ENCODE peak calls at places on chromosome 9, in six cellular contexts. O, R, X, W, V and T are unnamed samples.

GRCh38 chr9:74431467-74431866 is 65.7 kb upstream of the RORB start:
- DNase-seq in W (no peak), X (no peak), R (no peak), V (no peak), O (no peak), T (no peak)

GRCh38 chr9:21585756-21586752 is 103.9 kb upstream of the IFNE start:
- DNase-seq in W (no peak), O (no peak), V (no peak), R (no peak), X (no peak), T (no peak)

GRCh38 chr9:97577051-97577450 is 56.1 kb downstream of the TSTD2 start:
- DNase-seq in W (no peak), O (no peak), R (no peak), V (no peak), X (no peak), T (no peak)

GRCh38 chr9:109141375-109141774 is 21.6 kb upstream of the TMEM245 start:
- DNase-seq in O (no peak), W (no peak), R (no peak), V (no peak), X (no peak), T (no peak)

GRCh38 chr9:98290411-98290810 is 35.0 kb upstream of the TBC1D2 start:
- DNase-seq in R (no peak), W (no peak), O (no peak), X (no peak), V (no peak), T (no peak)

GRCh38 chr9:84839538-84839937 is 170.0 kb downstream of the NTRK2 start:
- DNase-seq in X (no peak), R (no peak), O (no peak), V (no peak), W (no peak), T (no peak)

GRCh38 chr9:101226803-101227202 is 158.0 kb downstream of the BAAT start:
- DNase-seq in O (peak; percentile 55), X (no peak), R (no peak), V (peak; percentile 16), W (no peak), T (no peak)

GRCh38 chr9:122131401-122131921 is 28.1 kb downstream of the NDUFA8 start:
- DNase-seq in R (no peak), O (no peak), V (no peak), X (peak; percentile 81), W (no peak), T (no peak)

GRCh38 chr9:120612218-120612617 is 32.3 kb upstream of the CDK5RAP2 start:
- DNase-seq in O (no peak), X (no peak), R (no peak), W (no peak), V (peak; percentile 13), T (no peak)

GRCh38 chr9:77763566-77763965 is 115.4 kb upstream of the GNA14 start:
- DNase-seq in R (no peak), V (no peak), O (peak; percentile 82), W (no peak), X (no peak), T (no peak)

GRCh38 chr9:104961238-104961637 is 33.3 kb upstream of the ABCA1 start:
- DNase-seq in R (peak; percentile 2), W (peak; percentile 4), O (peak; percentile 72), V (peak; percentile 69), X (peak; percentile 54), T (peak; percentile 9)

GRCh38 chr9:33289501-33289900 is 815 bp upstream of the NFX1 start:
- DNase-seq in V (no peak), X (no peak), W (peak; percentile 28), O (no peak), R (no peak), T (no peak)

GRCh38 chr9:82893549-82893948 is 169.4 kb downstream of the RASEF start:
- DNase-seq in V (no peak), O (no peak), W (no peak), X (no peak), R (no peak), T (no peak)

GRCh38 chr9:19201899-19202891 is 28.3 kb upstream of the DENND4C start:
- DNase-seq in O (peak; percentile 92), R (no peak), W (no peak), X (no peak), V (peak; percentile 27), T (no peak)

GRCh38 chr9:35689601-35690446 is at the start of gene TPM2:
- DNase-seq in R (no peak), X (peak; percentile 84), V (no peak), O (no peak), W (no peak), T (peak; percentile 53)

GRCh38 chr9:20848490-20848889 is 164.4 kb downstream of the FOCAD start:
- DNase-seq in V (no peak), W (no peak), R (no peak), O (no peak), X (no peak), T (no peak)

GRCh38 chr9:121924700-121925099 is 168.4 kb downstream of the TTLL11 start:
- DNase-seq in O (no peak), R (no peak), X (no peak), V (no peak), W (no peak), T (no peak)

GRCh38 chr9:31394040-31394473 is 990.4 kb upstream of the ACO1 start:
- DNase-seq in X (no peak), V (no peak), R (no peak), O (no peak), W (no peak), T (no peak)

DNA sequence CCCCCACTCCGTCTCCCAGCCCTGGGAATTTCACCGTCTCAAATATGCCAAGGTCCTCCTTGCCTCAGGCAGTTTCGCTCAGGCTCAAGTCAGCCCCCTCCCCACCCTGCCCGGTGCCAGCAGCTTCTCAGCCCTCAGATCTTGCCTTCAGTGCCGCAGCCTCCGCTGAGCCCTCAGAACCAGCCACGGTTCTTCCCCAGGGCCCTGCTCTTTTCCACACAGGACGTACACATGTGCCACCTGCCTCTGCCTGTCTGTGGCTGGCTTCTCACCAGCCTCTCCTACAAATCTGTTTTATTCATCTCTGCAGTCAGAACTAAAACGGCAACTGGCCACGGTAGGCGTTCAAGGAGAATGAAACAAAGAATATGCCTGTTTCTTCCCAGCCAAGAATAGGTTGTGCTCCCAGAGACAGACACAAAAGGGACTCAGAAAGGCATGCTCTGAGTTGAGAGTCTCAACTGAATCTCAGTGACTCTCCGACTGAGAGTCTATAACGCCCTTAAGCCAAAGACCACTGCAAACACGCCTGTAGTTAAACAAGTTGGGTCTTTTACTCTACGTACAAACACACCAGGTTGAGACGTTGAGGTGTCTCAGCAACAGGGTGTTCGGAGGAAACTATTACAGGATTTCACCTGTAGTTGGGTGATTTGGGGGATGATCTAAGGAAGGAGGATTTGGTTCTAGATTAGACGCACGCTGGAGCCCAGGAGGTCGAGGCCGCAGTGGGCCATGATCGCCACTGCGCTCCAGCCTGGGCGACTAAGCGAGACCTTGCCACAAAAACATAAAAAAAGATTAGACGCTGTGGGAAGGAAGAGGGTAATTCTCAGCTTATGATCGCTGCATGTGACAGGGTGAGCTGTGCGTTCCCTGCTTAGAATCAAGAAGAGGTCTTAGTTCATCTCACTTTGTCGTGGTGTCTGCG is 10.5 kb upstream of the GRIN1 start:
- DNase-seq in W (peak; percentile 16), R (no peak), X (no peak), O (no peak), V (no peak), T (no peak)
- TF ChIP-seq POLR2A in W (no peak), R (no peak), X (no peak), O (no peak), V (no peak), T (no peak)

GRCh38 chr9:129929467-129930125 is 94.3 kb downstream of the USP20 start:
- DNase-seq in X (no peak), V (peak; percentile 13), W (no peak), O (no peak), R (no peak), T (no peak)

GRCh38 chr9:129933709-129934586 is 98.7 kb downstream of the USP20 start:
- DNase-seq in V (no peak), O (no peak), X (no peak), W (no peak), R (no peak), T (no peak)

GRCh38 chr9:129932303-129933151 is 97.3 kb downstream of the USP20 start:
- DNase-seq in W (no peak), O (no peak), X (no peak), R (peak; percentile 47), V (no peak), T (no peak)

GRCh38 chr9:129933215-129933614 is 98.0 kb downstream of the USP20 start:
- DNase-seq in V (no peak), X (no peak), R (no peak), W (no peak), O (no peak), T (no peak)

GRCh38 chr9:129930743-129931142 is 95.5 kb downstream of the USP20 start:
- DNase-seq in V (peak; percentile 27), O (no peak), X (no peak), W (no peak), R (no peak), T (no peak)
- TF ChIP-seq TAF1 in V (no peak), O (no peak), X (no peak), W (no peak), R (no peak), T (no peak)

DNA sequence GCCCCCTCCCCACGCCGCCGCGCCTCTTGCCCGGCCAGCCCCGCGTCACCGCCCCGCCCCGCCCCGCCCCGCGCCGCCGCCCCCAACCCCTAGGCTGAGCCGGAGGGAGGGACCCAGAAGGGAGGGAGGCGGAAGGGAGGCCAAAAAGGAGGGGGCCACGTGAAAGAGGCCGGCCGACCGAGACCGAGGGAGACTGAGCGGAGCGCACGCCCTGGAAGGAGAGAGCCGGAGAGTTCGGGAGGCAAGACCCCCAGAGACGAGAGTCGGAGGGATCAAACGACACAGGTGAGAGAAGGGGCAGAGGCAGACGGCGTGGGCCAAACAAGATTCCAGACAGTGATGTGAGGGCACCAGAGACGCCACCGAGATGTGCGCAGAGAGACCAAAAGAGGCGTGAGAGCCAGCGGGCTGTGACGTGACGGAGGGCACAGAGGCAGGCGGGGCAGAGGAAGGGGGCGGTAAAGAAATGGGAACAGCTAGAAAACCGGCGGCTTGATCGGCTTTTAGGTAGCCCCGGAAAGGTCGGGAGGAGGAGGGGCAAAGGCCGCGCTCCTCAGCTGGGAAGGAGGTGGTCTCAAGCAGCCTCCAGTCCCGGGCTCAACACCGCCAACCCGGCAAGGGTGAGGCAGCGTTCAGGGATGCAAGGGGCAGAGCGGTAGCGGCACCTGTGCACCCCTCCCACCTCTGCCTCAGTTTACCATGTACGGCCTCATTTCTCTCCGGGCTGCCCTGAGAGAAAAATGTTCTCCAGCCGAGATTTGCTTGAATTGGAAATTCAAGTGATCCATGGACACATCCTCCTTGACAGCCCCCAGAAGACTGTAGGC is 414 bp upstream of the BARX1 start:
- DNase-seq in X (peak; percentile 79), O (no peak), V (no peak), W (no peak), R (no peak), T (no peak)
- TF ChIP-seq POLR2A in X (no peak), O (no peak), V (no peak), W (no peak), R (no peak), T (no peak)

GRCh38 chr9:91902465-91903125 is 47.4 kb downstream of the ROR2 start:
- DNase-seq in W (no peak), V (no peak), R (no peak), O (no peak), X (no peak), T (no peak)

GRCh38 chr9:91898451-91899433 is 51.3 kb downstream of the ROR2 start:
- DNase-seq in R (no peak), X (no peak), O (peak; percentile 9), V (peak; percentile 91), W (no peak), T (no peak)

GRCh38 chr9:91899611-91900010 is 50.4 kb downstream of the ROR2 start:
- DNase-seq in R (no peak), W (no peak), X (no peak), O (no peak), V (no peak), T (no peak)

GRCh38 chr9:91897201-91897600 is 52.8 kb downstream of the ROR2 start:
- DNase-seq in W (no peak), R (no peak), O (no peak), V (no peak), X (no peak), T (no peak)

GRCh38 chr9:91900057-91900816 is 49.8 kb downstream of the ROR2 start:
- DNase-seq in W (no peak), O (no peak), X (no peak), R (no peak), V (peak; percentile 92), T (no peak)
- TF ChIP-seq TAF1 in W (no peak), O (no peak), X (no peak), R (no peak), V (peak; percentile 38), T (no peak)